ENCODE peak calls at places on chromosomes 3 and 15, in five cellular contexts. One of them, this sample, is unnamed.

GRCh38 chr15:77034620-77035467 is 36.1 kb downstream of the TSPAN3 start:
- DNase-seq in HepG2: no peak
- DNase-seq in H1: peak
- DNase-seq in A549: no peak
- DNase-seq in K562: peak
- DNase-seq in this sample: no peak

GRCh38 chr3:74426571-74426970 is 187.9 kb downstream of the CNTN3 start:
- DNase-seq in H1: no peak
- DNase-seq in A549: no peak
- DNase-seq in HepG2: no peak
- DNase-seq in K562: no peak
- DNase-seq in this sample: no peak

GRCh38 chr3:189947948-189948723 is 172.6 kb downstream of the P3H2 start:
- DNase-seq in H1: no peak
- DNase-seq in A549: peak
- DNase-seq in HepG2: no peak
- DNase-seq in K562: no peak
- DNase-seq in this sample: peak

GRCh38 chr3:111210003-111210699 is 138.5 kb downstream of the NECTIN3 start:
- DNase-seq in H1: no peak
- DNase-seq in HepG2: no peak
- DNase-seq in A549: no peak
- DNase-seq in K562: no peak
- DNase-seq in this sample: no peak

GRCh38 chr15:29550834-29551465 is 271.3 kb downstream of the TJP1 start:
- DNase-seq in HepG2: no peak
- DNase-seq in H1: no peak
- DNase-seq in A549: no peak
- DNase-seq in K562: no peak
- DNase-seq in this sample: no peak

GRCh38 chr3:77328631-77329030 is 288.7 kb downstream of the ROBO2 start:
- DNase-seq in HepG2: no peak
- DNase-seq in K562: no peak
- DNase-seq in H1: no peak
- DNase-seq in A549: no peak
- DNase-seq in this sample: no peak

GRCh38 chr3:64916192-64916798 is 228.5 kb upstream of the ADAMTS9 start:
- DNase-seq in K562: no peak
- DNase-seq in A549: no peak
- DNase-seq in H1: no peak
- DNase-seq in HepG2: no peak
- DNase-seq in this sample: no peak

GRCh38 chr3:149600619-149601018 is 57.2 kb downstream of the WWTR1 start:
- DNase-seq in K562: no peak
- DNase-seq in HepG2: no peak
- DNase-seq in H1: no peak
- DNase-seq in A549: no peak
- DNase-seq in this sample: no peak

GRCh38 chr15:76625267-76625666 is 279.9 kb downstream of the SCAPER start:
- DNase-seq in HepG2: no peak
- DNase-seq in H1: no peak
- DNase-seq in K562: peak
- DNase-seq in A549: peak
- DNase-seq in this sample: no peak

GRCh38 chr3:195195321-195196209 is 75.4 kb downstream of the XXYLT1 start:
- DNase-seq in HepG2: no peak
- DNase-seq in H1: no peak
- DNase-seq in A549: no peak
- DNase-seq in K562: no peak
- DNase-seq in this sample: no peak

GRCh38 chr3:129321887-129322286 is 43.2 kb downstream of the HMCES start:
- DNase-seq in HepG2: no peak
- DNase-seq in K562: no peak
- DNase-seq in A549: no peak
- DNase-seq in H1: no peak
- DNase-seq in this sample: no peak

GRCh38 chr3:134601539-134602439 is 49.0 kb downstream of the KY start:
- DNase-seq in A549: no peak
- DNase-seq in H1: peak
- DNase-seq in K562: peak
- DNase-seq in HepG2: no peak
- DNase-seq in this sample: no peak

GRCh38 chr15:66864086-66864830 is 162.2 kb downstream of the SMAD6 start:
- DNase-seq in A549: no peak
- DNase-seq in HepG2: no peak
- DNase-seq in K562: no peak
- DNase-seq in H1: peak
- DNase-seq in this sample: no peak
- TF ChIP-seq CEBPB in A549: no peak
- TF ChIP-seq CEBPB in HepG2: no peak
- TF ChIP-seq CEBPB in K562: no peak
- TF ChIP-seq CEBPB in H1: no peak
- TF ChIP-seq CEBPB in this sample: no peak

GRCh38 chr15:84982301-84982920 is 755 bp downstream of the PDE8A start:
- DNase-seq in K562: no peak
- DNase-seq in HepG2: peak
- DNase-seq in A549: peak
- DNase-seq in H1: no peak
- DNase-seq in this sample: no peak

GRCh38 chr15:84980196-84981053 is 1.2 kb upstream of the PDE8A start:
- DNase-seq in K562: peak
- DNase-seq in A549: peak
- DNase-seq in HepG2: peak
- DNase-seq in H1: peak
- DNase-seq in this sample: peak

GRCh38 chr15:84981711-84982300 is at the start of gene PDE8A:
- DNase-seq in K562: peak
- DNase-seq in A549: peak
- DNase-seq in H1: peak
- DNase-seq in HepG2: no peak
- DNase-seq in this sample: no peak

GRCh38 chr15:84979651-84980050 is 2.0 kb upstream of the PDE8A start:
- DNase-seq in HepG2: no peak
- DNase-seq in A549: peak
- DNase-seq in K562: peak
- DNase-seq in H1: peak
- DNase-seq in this sample: no peak

GRCh38 chr15:84981054-84981710 is 474 bp upstream of the PDE8A start:
- DNase-seq in HepG2: peak
- DNase-seq in H1: peak
- DNase-seq in K562: peak
- DNase-seq in A549: peak
- DNase-seq in this sample: peak
- TF ChIP-seq EP300 in HepG2: peak
- TF ChIP-seq EP300 in H1: peak
- TF ChIP-seq EP300 in K562: peak
- TF ChIP-seq EP300 in A549: peak
- TF ChIP-seq EP300 in this sample: peak

DNA sequence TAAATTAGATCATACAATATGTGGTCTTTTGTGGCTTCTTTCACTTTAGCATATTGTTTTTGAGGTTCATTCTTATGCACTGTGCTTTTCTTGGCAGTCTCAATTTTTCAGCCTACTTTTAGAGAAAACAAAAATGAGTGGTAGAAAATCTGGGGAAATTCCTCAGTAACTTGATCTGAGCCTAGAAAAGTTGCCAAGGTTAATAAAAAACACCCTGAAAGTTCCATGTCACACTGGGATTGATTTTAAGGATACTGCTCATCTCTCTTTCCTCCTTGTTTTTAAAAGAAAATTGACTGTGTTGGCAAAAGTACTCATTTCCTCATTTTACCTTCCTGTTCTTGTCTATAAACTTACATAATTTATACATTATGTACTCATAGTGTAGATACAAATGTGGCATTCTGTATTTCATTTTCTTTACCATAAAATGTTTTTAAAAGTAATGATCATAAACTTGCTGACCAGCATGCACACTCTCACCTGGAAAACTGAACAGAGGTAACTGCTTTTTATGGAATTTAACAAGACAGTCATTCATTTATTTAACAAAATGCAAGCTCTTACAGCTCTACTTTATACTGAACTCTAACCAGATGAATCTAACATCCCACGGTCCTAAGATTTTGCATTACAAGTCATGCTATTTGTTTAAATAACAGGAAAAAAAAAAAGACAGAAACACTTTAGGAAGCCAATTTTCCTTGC is 28.6 kb upstream of the SH3BP5 start:
- DNase-seq in K562: no peak
- DNase-seq in H1: no peak
- DNase-seq in A549: no peak
- DNase-seq in HepG2: no peak
- DNase-seq in this sample: no peak
- H3K4me3 ChIP-seq in K562: no peak
- H3K4me3 ChIP-seq in H1: no peak
- H3K4me3 ChIP-seq in A549: no peak
- H3K4me3 ChIP-seq in HepG2: no peak
- H3K4me3 ChIP-seq in this sample: peak

DNA sequence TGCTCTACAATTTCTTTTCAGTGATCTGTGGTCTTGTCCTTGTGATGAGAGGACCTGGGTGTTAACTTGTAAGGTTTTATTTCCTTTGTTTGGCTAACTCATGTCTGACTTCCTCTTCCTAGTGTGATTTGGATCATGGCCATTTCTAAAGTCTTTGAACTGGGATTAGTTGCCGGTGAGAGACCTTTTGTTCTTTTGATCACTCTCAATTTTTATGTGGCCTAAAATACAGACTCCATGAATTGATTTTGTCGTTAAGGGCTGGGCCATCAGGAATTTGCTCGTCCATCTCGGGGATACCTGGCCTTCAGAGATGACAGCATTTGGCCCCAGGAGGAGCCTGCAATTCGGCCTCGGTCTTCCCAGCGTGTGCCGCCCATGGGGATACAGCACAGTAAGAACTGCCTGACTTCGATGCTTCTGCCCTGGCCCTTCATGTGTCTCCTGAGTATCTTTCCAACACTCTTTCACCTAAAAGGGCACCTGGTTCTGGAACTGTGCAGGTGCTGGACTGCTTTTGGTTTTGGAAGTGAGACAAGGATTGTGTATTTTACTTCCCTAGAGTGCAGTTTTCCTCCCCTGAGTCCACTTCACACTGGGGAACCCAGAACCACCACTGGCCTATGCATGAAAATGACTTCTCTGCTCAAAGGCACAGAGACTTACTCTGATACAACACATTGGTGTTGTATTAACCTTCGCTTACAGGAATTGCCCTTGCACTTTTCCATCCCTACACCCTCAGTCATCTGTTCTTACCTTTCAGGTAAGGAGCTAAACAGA is 13.1 kb upstream of the LRRC2 start:
- DNase-seq in K562: peak
- DNase-seq in A549: no peak
- DNase-seq in H1: no peak
- DNase-seq in HepG2: peak
- DNase-seq in this sample: no peak
- TF ChIP-seq CEBPB in K562: no peak
- TF ChIP-seq CEBPB in A549: no peak
- TF ChIP-seq CEBPB in H1: no peak
- TF ChIP-seq CEBPB in HepG2: no peak
- TF ChIP-seq CEBPB in this sample: no peak

GRCh38 chr3:167564612-167565011 is 89.1 kb downstream of the WDR49 start:
- DNase-seq in H1: no peak
- DNase-seq in A549: no peak
- DNase-seq in K562: no peak
- DNase-seq in HepG2: no peak
- DNase-seq in this sample: no peak
- TF ChIP-seq EP300 in H1: no peak
- TF ChIP-seq EP300 in A549: no peak
- TF ChIP-seq EP300 in K562: no peak
- TF ChIP-seq EP300 in HepG2: no peak
- TF ChIP-seq EP300 in this sample: no peak

GRCh38 chr15:73686781-73687256 is 2.6 kb downstream of the CD276 start:
- DNase-seq in H1: no peak
- DNase-seq in HepG2: no peak
- DNase-seq in A549: peak
- DNase-seq in K562: peak
- DNase-seq in this sample: no peak
- H3K4me3 ChIP-seq in H1: no peak
- H3K4me3 ChIP-seq in HepG2: no peak
- H3K4me3 ChIP-seq in A549: no peak
- H3K4me3 ChIP-seq in K562: no peak
- H3K4me3 ChIP-seq in this sample: no peak